ENCODE peak calls at places on chromosomes 6 and 20, in four cellular contexts. V, M, J and X are unnamed samples.

GRCh38 chr6:55868910-55869479 is 6.4 kb downstream of the BMP5 start:
- DNase-seq in M (no peak), V (no peak), J (no peak), X (no peak)

GRCh38 chr20:20019123-20019522 is 2.0 kb downstream of the NAA20 start:
- DNase-seq in V (no peak), J (no peak), M (no peak), X (no peak)

GRCh38 chr20:48999890-49000870 is 45.9 kb upstream of the CSE1L start:
- DNase-seq in J (no peak), V (no peak), M (no peak), X (no peak)

GRCh38 chr6:117276778-117277177 is 11.4 kb downstream of the VGLL2 start:
- DNase-seq in M (no peak), V (no peak), J (no peak), X (no peak)

GRCh38 chr6:7004581-7005297 is 103.0 kb upstream of the RREB1 start:
- DNase-seq in J (no peak), V (no peak), M (no peak), X (no peak)

GRCh38 chr6:16334671-16335070 is 96.3 kb downstream of the GMPR start:
- DNase-seq in V (no peak), J (no peak), M (no peak), X (no peak)

GRCh38 chr6:46526607-46527006 is 35.4 kb upstream of the RCAN2 start:
- DNase-seq in M (no peak), V (no peak), J (no peak), X (no peak)

GRCh38 chr6:30685977-30686907 is at the start of gene PPP1R18:
- DNase-seq in M (peak; percentile 97), J (no peak), V (peak; percentile 95), X (no peak)

GRCh38 chr6:134873500-134874388 is 76.2 kb downstream of the ALDH8A1 start:
- DNase-seq in M (no peak), J (no peak), V (no peak), X (no peak)

GRCh38 chr20:46040902-46041535 is 12.0 kb downstream of the SLC12A5 start:
- DNase-seq in M (no peak), J (no peak), V (peak; percentile 61), X (no peak)

GRCh38 chr20:44143896-44144295 is 43.1 kb downstream of the JPH2 start:
- DNase-seq in M (no peak), J (no peak), V (no peak), X (no peak)

GRCh38 chr20:44138859-44139258 is 48.1 kb downstream of the JPH2 start:
- DNase-seq in J (no peak), M (no peak), V (no peak), X (no peak)

GRCh38 chr20:44142416-44142815 is 44.6 kb downstream of the JPH2 start:
- DNase-seq in J (no peak), V (no peak), M (no peak), X (no peak)

GRCh38 chr20:44145131-44145770 is 41.7 kb downstream of the JPH2 start:
- DNase-seq in M (no peak), V (no peak), J (no peak), X (no peak)

DNA sequence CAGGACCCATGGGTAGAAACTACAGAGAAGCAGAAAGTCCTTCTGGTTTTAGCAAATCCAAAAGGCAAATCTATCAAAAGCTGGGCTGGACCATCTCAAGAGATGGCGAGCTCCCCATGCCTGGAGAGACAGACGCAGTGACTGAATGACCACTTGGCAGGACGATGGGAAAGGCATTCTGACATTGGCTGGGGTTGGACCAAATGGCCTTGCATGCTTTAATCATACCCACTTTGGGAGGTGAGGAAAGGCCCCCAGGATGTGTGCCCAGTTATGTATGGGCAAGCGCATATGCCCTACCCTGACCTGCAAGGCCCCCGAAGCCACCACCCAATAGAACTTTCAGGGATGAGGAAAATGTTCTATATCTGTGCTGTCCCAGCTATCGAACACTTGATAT is 45.1 kb downstream of the JPH2 start:
- DNase-seq in V (no peak), M (no peak), J (no peak), X (no peak)
- H3K4me1 ChIP-seq in V (no peaks in the 10 kb centered on the region), M (no peaks in the 10 kb centered on the region), J (no peaks in the 10 kb centered on the region), X (no peaks in the 10 kb centered on the region)

GRCh38 chr6:136425793-136426192 is 124.4 kb downstream of the MAP7 start:
- DNase-seq in V (no peak), M (no peak), J (no peak), X (no peak)

GRCh38 chr6:136427378-136427717 is 122.9 kb downstream of the MAP7 start:
- DNase-seq in M (no peak), V (no peak), J (no peak), X (no peak)

GRCh38 chr6:136424450-136424849 is 125.8 kb downstream of the MAP7 start:
- DNase-seq in V (no peak), J (no peak), M (no peak), X (no peak)

GRCh38 chr6:136424901-136425300 is 125.3 kb downstream of the MAP7 start:
- DNase-seq in J (no peak), V (no peak), M (no peak), X (no peak)

DNA sequence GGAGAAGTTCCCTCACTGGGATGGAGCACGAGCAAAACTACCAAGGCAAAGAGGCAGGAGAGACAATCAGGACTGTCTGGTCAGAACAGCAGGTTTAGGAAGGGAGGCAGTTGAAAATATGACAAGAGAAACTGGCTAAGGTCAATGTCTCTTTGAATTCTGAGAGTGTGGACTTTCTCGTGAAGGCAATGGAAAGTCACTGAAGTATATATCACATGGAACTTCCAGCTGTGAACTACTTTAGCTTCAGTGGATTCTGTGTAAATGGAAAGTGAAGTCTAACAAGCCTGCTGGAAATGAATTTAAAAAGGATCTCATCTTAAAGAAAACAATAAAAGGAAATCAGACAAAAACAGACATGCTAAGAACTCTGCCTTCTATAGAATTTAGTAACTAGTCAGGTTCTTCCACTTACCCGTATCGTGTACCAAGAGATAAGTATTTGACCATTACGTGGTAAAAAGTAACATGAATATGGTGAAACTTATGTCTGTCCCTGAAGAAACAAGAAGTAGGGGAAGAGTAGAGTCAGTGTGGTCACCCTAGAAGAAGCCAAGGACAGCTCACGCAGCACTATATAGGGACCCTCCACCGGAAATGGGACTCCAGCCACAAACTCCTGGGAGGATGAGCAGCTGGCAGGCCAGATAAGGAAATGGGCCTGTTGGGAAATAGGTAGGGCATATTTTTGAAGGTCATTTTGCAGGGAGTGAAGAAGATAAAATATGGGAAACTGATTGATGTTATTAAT is 123.4 kb downstream of the MAP7 start:
- DNase-seq in J (no peak), V (no peak), M (no peak), X (no peak)
- TF ChIP-seq POLR2AphosphoS5 in J (no peak), V (no peak), M (no peak), X (no peak)

GRCh38 chr6:35678021-35678654 is 10.6 kb downstream of the FKBP5 start:
- DNase-seq in J (no peak), V (no peak), M (no peak), X (no peak)

GRCh38 chr6:35677456-35677855 is 11.3 kb downstream of the FKBP5 start:
- DNase-seq in M (no peak), V (no peak), J (no peak), X (no peak)

GRCh38 chr6:35674594-35674993 is 14.1 kb downstream of the FKBP5 start:
- DNase-seq in J (no peak), V (no peak), M (no peak), X (no peak)

GRCh38 chr6:35673755-35674154 is 15.0 kb downstream of the FKBP5 start:
- DNase-seq in V (no peak), M (no peak), J (no peak), X (no peak)

DNA sequence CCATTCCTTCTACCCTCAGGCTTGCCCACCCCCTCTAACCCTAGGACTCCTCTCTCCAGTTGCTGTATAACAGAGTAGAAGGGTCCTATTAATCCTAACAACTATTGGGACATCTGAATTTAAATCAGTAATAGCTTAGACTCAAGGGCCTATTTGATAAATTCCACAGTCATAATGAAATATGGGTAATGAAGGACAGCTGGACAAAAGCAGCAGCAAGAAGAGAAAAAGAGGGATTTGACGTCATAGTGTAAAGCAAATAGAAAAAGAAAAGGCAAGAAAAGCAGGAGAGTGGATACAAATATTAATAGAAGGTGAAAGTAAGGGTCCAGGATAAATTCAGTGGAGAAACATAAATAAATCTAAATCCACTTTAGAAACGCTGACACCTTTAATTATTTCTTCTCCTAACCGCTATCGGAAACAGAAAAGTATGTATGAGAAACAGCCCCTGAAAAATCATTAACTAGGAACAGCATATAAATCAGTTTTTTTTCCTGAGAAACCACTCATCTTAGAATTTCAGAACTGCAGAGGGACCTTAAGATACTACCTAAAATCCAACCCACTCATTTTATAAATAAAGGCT is 12.8 kb downstream of the FKBP5 start:
- DNase-seq in M (no peak), V (no peak), J (no peak), X (no peak)
- H3K4me1 ChIP-seq in M (peaks cover 74% of the 10 kb centered on the region), V (peaks cover 74% of the 10 kb centered on the region), J (no peaks in the 10 kb centered on the region), X (peaks cover 75% of the 10 kb centered on the region)

GRCh38 chr20:38430679-38431325 is 4.3 kb downstream of the SNHG17 start:
- DNase-seq in M (no peak), V (no peak), J (no peak), X (no peak)
- TF ChIP-seq POLR2AphosphoS5 in M (no peak), V (no peak), J (peak; percentile 77), X (no peak)

GRCh38 chr20:51653226-51653625 is 110.7 kb upstream of the NFATC2 start:
- DNase-seq in J (no peak), M (no peak), V (no peak), X (no peak)

GRCh38 chr20:51651921-51652549 is 109.5 kb upstream of the NFATC2 start:
- DNase-seq in M (no peak), J (no peak), V (no peak), X (no peak)

GRCh38 chr20:51648571-51648947 is 106.0 kb upstream of the NFATC2 start:
- DNase-seq in V (no peak), J (no peak), M (no peak), X (no peak)

GRCh38 chr20:51647674-51648570 is 105.4 kb upstream of the NFATC2 start:
- DNase-seq in M (no peak), J (no peak), V (no peak), X (no peak)

DNA sequence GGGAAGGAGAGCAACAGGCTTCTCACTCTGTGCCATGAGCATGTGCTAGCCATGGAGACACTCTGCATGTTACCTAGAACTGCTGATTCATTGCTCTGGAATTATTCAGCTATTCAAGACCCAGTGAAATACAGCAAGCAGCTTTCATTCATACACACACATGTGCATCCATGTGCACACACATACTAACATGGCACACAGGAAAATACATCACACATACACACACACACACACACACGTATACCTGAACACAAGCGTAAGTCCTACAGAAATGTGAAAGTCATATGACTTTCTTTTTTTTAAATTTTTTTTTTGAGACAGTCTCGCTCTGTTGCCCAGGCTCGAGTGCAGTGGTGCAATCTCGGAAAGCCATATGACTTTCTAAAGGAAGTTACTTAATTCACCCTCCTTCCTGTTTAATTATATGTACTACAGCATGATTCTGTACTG is 108.2 kb upstream of the NFATC2 start:
- DNase-seq in V (no peak), J (no peak), M (no peak), X (no peak)
- H3K4me1 ChIP-seq in V (peaks cover 9% of the 10 kb centered on the region), J (no peaks in the 10 kb centered on the region), M (peaks cover 32% of the 10 kb centered on the region), X (no peaks in the 10 kb centered on the region)